ENCODE peak calls at places on chromosomes 6 and 20, in six cellular contexts. R, N, Z, A, P and M are unnamed samples.

GRCh38 chr6:74073896-74074295 is 377.9 kb downstream of the CD109 start:
- DNase-seq in Z (no peak), N (no peak), A (no peak), P (no peak), R (peak), M (no peak)

GRCh38 chr6:158900614-158901312 is 81.6 kb upstream of the EZR start:
- DNase-seq in N (no peak), A (no peak), Z (no peak), P (no peak), R (no peak), M (no peak)

GRCh38 chr6:79713701-79714322 is 82.7 kb downstream of the SH3BGRL2 start:
- DNase-seq in A (peak), P (no peak), N (peak), R (no peak), Z (peak), M (peak)

GRCh38 chr20:37879003-37879599 is 23.8 kb upstream of the VSTM2L start:
- DNase-seq in R (no peak), Z (no peak), A (no peak), N (no peak), P (no peak), M (no peak)

GRCh38 chr6:4474810-4475209 is 301.4 kb upstream of the CDYL start:
- DNase-seq in Z (no peak), N (no peak), R (no peak), A (no peak), P (no peak), M (no peak)

GRCh38 chr6:130057495-130057894 is 39.1 kb downstream of the L3MBTL3 start:
- DNase-seq in A (no peak), P (no peak), Z (no peak), R (no peak), N (no peak), M (no peak)

GRCh38 chr20:664151-664550 is 11.2 kb upstream of the SRXN1 start:
- DNase-seq in N (no peak), R (no peak), A (no peak), Z (no peak), P (no peak), M (no peak)

GRCh38 chr20:3402453-3402852 is 5.0 kb downstream of the DNAAF9 start:
- DNase-seq in N (no peak), A (no peak), P (no peak), R (no peak), Z (no peak), M (no peak)

GRCh38 chr6:21949211-21949801 is 347.5 kb downstream of the PRL start:
- DNase-seq in N (no peak), P (no peak), R (no peak), A (no peak), Z (peak), M (no peak)

GRCh38 chr20:57400262-57400701 is 9.1 kb downstream of the RBM38 start:
- DNase-seq in N (no peak), Z (no peak), A (no peak), R (no peak), P (no peak), M (no peak)

GRCh38 chr6:27866370-27867050 is 45.7 kb downstream of the OR2B2 start:
- DNase-seq in A (no peak), Z (peak), N (no peak), R (no peak), P (no peak), M (peak)

GRCh38 chr6:146361367-146361924 is 182.2 kb upstream of the RAB32 start:
- DNase-seq in Z (no peak), A (peak), P (no peak), N (peak), R (no peak), M (no peak)

GRCh38 chr6:12280901-12281300 is 9.3 kb upstream of the EDN1 start:
- DNase-seq in A (no peak), N (no peak), Z (no peak), R (no peak), P (no peak), M (no peak)